ENCODE peak calls at places on chromosomes 5 and 9, in seven cellular contexts. One of them, this sample, is unnamed.

GRCh38 chr5:95779611-95780010 is 42.9 kb downstream of the GLRX start:
- DNase-seq in amniotic stem cell: no peak
- DNase-seq in GM23248: peak; percentile 59
- DNase-seq in neural crest cell: no peak
- DNase-seq in kidney glomerular epithelial cell: no peak
- DNase-seq in Caki2: no peak
- DNase-seq in GM10248: no peak
- DNase-seq in this sample: no peak

GRCh38 chr9:122226142-122226757 is 2.5 kb downstream of the LHX6 start:
- DNase-seq in amniotic stem cell: no peak
- DNase-seq in GM23248: no peak
- DNase-seq in neural crest cell: no peak
- DNase-seq in kidney glomerular epithelial cell: no peak
- DNase-seq in Caki2: no peak
- DNase-seq in GM10248: peak; percentile 18
- DNase-seq in this sample: no peak

GRCh38 chr9:33809506-33809905 is 7.5 kb upstream of the UBE2R2 start:
- DNase-seq in amniotic stem cell: no peak
- DNase-seq in GM23248: no peak
- DNase-seq in neural crest cell: no peak
- DNase-seq in kidney glomerular epithelial cell: no peak
- DNase-seq in Caki2: peak; percentile 39
- DNase-seq in GM10248: no peak
- DNase-seq in this sample: no peak

GRCh38 chr5:97266576-97266975 is 83.5 kb upstream of the RIOK2 start:
- DNase-seq in amniotic stem cell: no peak
- DNase-seq in GM23248: peak; percentile 56
- DNase-seq in neural crest cell: no peak
- DNase-seq in kidney glomerular epithelial cell: no peak
- DNase-seq in Caki2: no peak
- DNase-seq in GM10248: no peak
- DNase-seq in this sample: no peak

GRCh38 chr9:73151653-73152382 is at the start of gene ANXA1:
- DNase-seq in amniotic stem cell: peak; percentile 59
- DNase-seq in GM23248: peak; percentile 95
- DNase-seq in neural crest cell: no peak
- DNase-seq in kidney glomerular epithelial cell: peak; percentile 88
- DNase-seq in Caki2: peak; percentile 78
- DNase-seq in GM10248: no peak
- DNase-seq in this sample: no peak

GRCh38 chr9:127567119-127567897 is 44.8 kb upstream of the STXBP1 start:
- DNase-seq in amniotic stem cell: no peak
- DNase-seq in GM23248: peak; percentile 70
- DNase-seq in neural crest cell: no peak
- DNase-seq in kidney glomerular epithelial cell: no peak
- DNase-seq in Caki2: peak; percentile 71
- DNase-seq in GM10248: no peak
- DNase-seq in this sample: no peak

GRCh38 chr5:115460476-115460875 is 84.1 kb downstream of the FEM1C start:
- DNase-seq in amniotic stem cell: peak; percentile 66
- DNase-seq in GM23248: peak; percentile 91
- DNase-seq in neural crest cell: no peak
- DNase-seq in kidney glomerular epithelial cell: peak; percentile 41
- DNase-seq in Caki2: peak; percentile 65
- DNase-seq in GM10248: no peak
- DNase-seq in this sample: no peak

GRCh38 chr9:111993319-111993718 is 96.7 kb downstream of the UGCG start:
- DNase-seq in amniotic stem cell: no peak
- DNase-seq in GM23248: no peak
- DNase-seq in neural crest cell: no peak
- DNase-seq in kidney glomerular epithelial cell: no peak
- DNase-seq in Caki2: no peak
- DNase-seq in GM10248: no peak
- DNase-seq in this sample: no peak

GRCh38 chr9:134852906-134853654 is 27.5 kb upstream of the FCN2 start:
- DNase-seq in amniotic stem cell: no peak
- DNase-seq in GM23248: peak; percentile 35
- DNase-seq in neural crest cell: no peak
- DNase-seq in kidney glomerular epithelial cell: no peak
- DNase-seq in Caki2: no peak
- DNase-seq in GM10248: no peak
- DNase-seq in this sample: no peak

GRCh38 chr5:148938535-148938907 is 112.1 kb downstream of the ADRB2 start:
- DNase-seq in amniotic stem cell: no peak
- DNase-seq in GM23248: no peak
- DNase-seq in neural crest cell: no peak
- DNase-seq in kidney glomerular epithelial cell: no peak
- DNase-seq in Caki2: no peak
- DNase-seq in GM10248: no peak
- DNase-seq in this sample: no peak

GRCh38 chr5:54792611-54793404 is 192.6 kb downstream of the ESM1 start:
- DNase-seq in amniotic stem cell: no peak
- DNase-seq in GM23248: peak; percentile 36
- DNase-seq in neural crest cell: no peak
- DNase-seq in kidney glomerular epithelial cell: no peak
- DNase-seq in Caki2: no peak
- DNase-seq in GM10248: no peak
- DNase-seq in this sample: no peak

GRCh38 chr5:169873642-169874041 is 106.7 kb downstream of the INSYN2B start:
- DNase-seq in amniotic stem cell: no peak
- DNase-seq in GM23248: no peak
- DNase-seq in neural crest cell: no peak
- DNase-seq in kidney glomerular epithelial cell: peak; percentile 5
- DNase-seq in Caki2: no peak
- DNase-seq in GM10248: no peak
- DNase-seq in this sample: no peak

GRCh38 chr5:83721878-83722779 is 1.5 kb upstream of the HAPLN1 start:
- DNase-seq in amniotic stem cell: peak; percentile 49
- DNase-seq in GM23248: peak; percentile 87
- DNase-seq in neural crest cell: peak; percentile 65
- DNase-seq in kidney glomerular epithelial cell: peak; percentile 27
- DNase-seq in Caki2: peak; percentile 76
- DNase-seq in GM10248: peak; percentile 53
- DNase-seq in this sample: no peak

GRCh38 chr5:154215531-154215930 is 25.0 kb downstream of the GALNT10 start:
- DNase-seq in amniotic stem cell: no peak
- DNase-seq in GM23248: peak; percentile 9
- DNase-seq in neural crest cell: no peak
- DNase-seq in kidney glomerular epithelial cell: no peak
- DNase-seq in Caki2: no peak
- DNase-seq in GM10248: no peak
- DNase-seq in this sample: no peak

GRCh38 chr5:145858929-145859328 is 13.9 kb downstream of the GRXCR2 start:
- DNase-seq in amniotic stem cell: no peak
- DNase-seq in GM23248: peak; percentile 10
- DNase-seq in neural crest cell: no peak
- DNase-seq in kidney glomerular epithelial cell: peak; percentile 29
- DNase-seq in Caki2: no peak
- DNase-seq in GM10248: no peak
- DNase-seq in this sample: no peak

GRCh38 chr5:79305706-79306105 is 69.8 kb downstream of the JMY start:
- DNase-seq in amniotic stem cell: no peak
- DNase-seq in GM23248: no peak
- DNase-seq in neural crest cell: no peak
- DNase-seq in kidney glomerular epithelial cell: no peak
- DNase-seq in Caki2: no peak
- DNase-seq in GM10248: no peak
- DNase-seq in this sample: no peak

GRCh38 chr9:125338929-125339328 is 77.3 kb downstream of the GAPVD1 start:
- DNase-seq in amniotic stem cell: no peak
- DNase-seq in GM23248: no peak
- DNase-seq in neural crest cell: no peak
- DNase-seq in kidney glomerular epithelial cell: no peak
- DNase-seq in Caki2: no peak
- DNase-seq in GM10248: no peak
- DNase-seq in this sample: no peak

GRCh38 chr9:136223871-136224640 is 19.1 kb upstream of the LHX3 start:
- DNase-seq in amniotic stem cell: no peak
- DNase-seq in GM23248: no peak
- DNase-seq in neural crest cell: no peak
- DNase-seq in kidney glomerular epithelial cell: no peak
- DNase-seq in Caki2: no peak
- DNase-seq in GM10248: no peak
- DNase-seq in this sample: no peak

GRCh38 chr5:87069974-87070608 is 197.6 kb upstream of the RASA1 start:
- DNase-seq in amniotic stem cell: peak; percentile 29
- DNase-seq in GM23248: peak; percentile 79
- DNase-seq in neural crest cell: no peak
- DNase-seq in kidney glomerular epithelial cell: peak; percentile 73
- DNase-seq in Caki2: no peak
- DNase-seq in GM10248: peak; percentile 32
- DNase-seq in this sample: no peak

GRCh38 chr5:15834596-15835245 is 334.7 kb downstream of the FBXL7 start:
- DNase-seq in amniotic stem cell: peak; percentile 26
- DNase-seq in GM23248: peak; percentile 89
- DNase-seq in neural crest cell: no peak
- DNase-seq in kidney glomerular epithelial cell: peak; percentile 55
- DNase-seq in Caki2: peak; percentile 6
- DNase-seq in GM10248: no peak
- DNase-seq in this sample: no peak

GRCh38 chr9:3177362-3177761 is 333.5 kb upstream of the PUM3 start:
- DNase-seq in amniotic stem cell: no peak
- DNase-seq in GM23248: no peak
- DNase-seq in neural crest cell: no peak
- DNase-seq in kidney glomerular epithelial cell: no peak
- DNase-seq in Caki2: no peak
- DNase-seq in GM10248: no peak
- DNase-seq in this sample: no peak

GRCh38 chr5:39501403-39501802 is 76.6 kb upstream of the DAB2 start:
- DNase-seq in amniotic stem cell: peak; percentile 36
- DNase-seq in GM23248: peak; percentile 95
- DNase-seq in neural crest cell: no peak
- DNase-seq in kidney glomerular epithelial cell: peak; percentile 91
- DNase-seq in Caki2: no peak
- DNase-seq in GM10248: no peak
- DNase-seq in this sample: no peak

GRCh38 chr5:103904651-103905050 is 342.1 kb upstream of the NUDT12 start:
- DNase-seq in amniotic stem cell: no peak
- DNase-seq in GM23248: no peak
- DNase-seq in neural crest cell: no peak
- DNase-seq in kidney glomerular epithelial cell: no peak
- DNase-seq in Caki2: no peak
- DNase-seq in GM10248: no peak
- DNase-seq in this sample: no peak

GRCh38 chr5:135709998-135710670 is 124.3 kb upstream of the SLC25A48 start:
- DNase-seq in amniotic stem cell: no peak
- DNase-seq in GM23248: peak; percentile 29
- DNase-seq in neural crest cell: no peak
- DNase-seq in kidney glomerular epithelial cell: no peak
- DNase-seq in Caki2: no peak
- DNase-seq in GM10248: no peak
- DNase-seq in this sample: no peak

GRCh38 chr5:63878788-63879187 is 83.5 kb downstream of the HTR1A start:
- DNase-seq in amniotic stem cell: no peak
- DNase-seq in GM23248: no peak
- DNase-seq in neural crest cell: no peak
- DNase-seq in kidney glomerular epithelial cell: no peak
- DNase-seq in Caki2: no peak
- DNase-seq in GM10248: no peak
- DNase-seq in this sample: no peak

GRCh38 chr5:55926476-55926875 is 68.3 kb downstream of the IL6ST start:
- DNase-seq in amniotic stem cell: no peak
- DNase-seq in GM23248: no peak
- DNase-seq in neural crest cell: no peak
- DNase-seq in kidney glomerular epithelial cell: no peak
- DNase-seq in Caki2: no peak
- DNase-seq in GM10248: no peak
- DNase-seq in this sample: no peak

GRCh38 chr9:5870691-5871090 is 20.0 kb upstream of the MLANA start:
- DNase-seq in amniotic stem cell: no peak
- DNase-seq in GM23248: no peak
- DNase-seq in neural crest cell: no peak
- DNase-seq in kidney glomerular epithelial cell: no peak
- DNase-seq in Caki2: peak; percentile 14
- DNase-seq in GM10248: no peak
- DNase-seq in this sample: no peak

GRCh38 chr9:104287255-104287872 is 193.3 kb downstream of the SMC2 start:
- DNase-seq in amniotic stem cell: no peak
- DNase-seq in GM23248: no peak
- DNase-seq in neural crest cell: no peak
- DNase-seq in kidney glomerular epithelial cell: no peak
- DNase-seq in Caki2: no peak
- DNase-seq in GM10248: no peak
- DNase-seq in this sample: no peak

GRCh38 chr5:15691536-15691935 is 191.6 kb downstream of the FBXL7 start:
- DNase-seq in amniotic stem cell: no peak
- DNase-seq in GM23248: peak; percentile 61
- DNase-seq in neural crest cell: no peak
- DNase-seq in kidney glomerular epithelial cell: no peak
- DNase-seq in Caki2: no peak
- DNase-seq in GM10248: no peak
- DNase-seq in this sample: no peak

GRCh38 chr9:137129089-137129455 is 9.9 kb upstream of the GRIN1 start:
- DNase-seq in amniotic stem cell: no peak
- DNase-seq in GM23248: peak; percentile 63
- DNase-seq in neural crest cell: no peak
- DNase-seq in kidney glomerular epithelial cell: peak; percentile 10
- DNase-seq in Caki2: no peak
- DNase-seq in GM10248: no peak
- DNase-seq in this sample: no peak

GRCh38 chr5:135445306-135445940 is 1.7 kb downstream of the DCANP1 start:
- DNase-seq in amniotic stem cell: no peak
- DNase-seq in GM23248: no peak
- DNase-seq in neural crest cell: no peak
- DNase-seq in kidney glomerular epithelial cell: no peak
- DNase-seq in Caki2: no peak
- DNase-seq in GM10248: no peak
- DNase-seq in this sample: no peak

GRCh38 chr9:136245194-136246150 is at the start of gene QSOX2:
- DNase-seq in amniotic stem cell: peak; percentile 52
- DNase-seq in GM23248: peak; percentile 90
- DNase-seq in neural crest cell: peak; percentile 79
- DNase-seq in kidney glomerular epithelial cell: peak; percentile 34
- DNase-seq in Caki2: peak; percentile 34
- DNase-seq in GM10248: peak; percentile 93
- DNase-seq in this sample: peak; percentile 83

GRCh38 chr9:38087934-38088925 is 19.2 kb upstream of the SHB start:
- DNase-seq in amniotic stem cell: no peak
- DNase-seq in GM23248: peak; percentile 57
- DNase-seq in neural crest cell: peak; percentile 88
- DNase-seq in kidney glomerular epithelial cell: no peak
- DNase-seq in Caki2: peak; percentile 34
- DNase-seq in GM10248: peak; percentile 74
- DNase-seq in this sample: peak; percentile 76

GRCh38 chr5:115372121-115372520 is 75.7 kb upstream of the CCDC112 start:
- DNase-seq in amniotic stem cell: no peak
- DNase-seq in GM23248: peak; percentile 61
- DNase-seq in neural crest cell: no peak
- DNase-seq in kidney glomerular epithelial cell: peak; percentile 89
- DNase-seq in Caki2: peak; percentile 59
- DNase-seq in GM10248: no peak
- DNase-seq in this sample: no peak

GRCh38 chr5:141849371-141850182 is 28.6 kb downstream of the PCDH1 start:
- DNase-seq in amniotic stem cell: no peak
- DNase-seq in GM23248: peak; percentile 87
- DNase-seq in neural crest cell: peak; percentile 68
- DNase-seq in kidney glomerular epithelial cell: peak; percentile 48
- DNase-seq in Caki2: peak; percentile 79
- DNase-seq in GM10248: peak; percentile 86
- DNase-seq in this sample: peak; percentile 72

This sample was measured in activated CD8-positive, alpha-beta memory T cell treated with anti-CD3 and anti-CD28 coated beads, Interleukin-2, amount 50 U/mL, for 4 hours.